ENCODE peak calls at places on chromosomes 16 and 17, in ten cellular contexts. Z is Peyer's patch; E is spleen; H is upper lobe of right lung; C is K562; W is lung; J is naive thymus-derived CD4-positive, alpha-beta T cell; F is H7; T is astrocyte of the cerebellum; Q is PC-3. O is an unnamed sample.

GRCh38 chr17:339193-340061 is 13.2 kb downstream of the RPH3AL start:
- DNase-seq in Z (peak; percentile 44), E (peak; percentile 65), H (peak; percentile 71), C (no peak), W (no peak), J (no peak), F (peak; percentile 70), T (no peak), Q (no peak), O (no peak)

GRCh38 chr17:80219013-80219776 is 938 bp downstream of the SGSH start:
- DNase-seq in Z (peak; percentile 95), E (peak; percentile 94), H (peak; percentile 89), C (peak; percentile 75), W (peak; percentile 86), J (peak; percentile 83), F (peak; percentile 69), T (peak; percentile 80), Q (peak; percentile 90), O (peak; percentile 81)

GRCh38 chr17:33375086-33375485 is 82.0 kb upstream of the ASIC2 start:
- DNase-seq in Z (no peak), E (no peak), H (no peak), C (no peak), W (no peak), J (no peak), F (no peak), T (no peak), Q (no peak), O (no peak)

GRCh38 chr16:62035115-62036092 is 834 bp downstream of the CDH8 start:
- DNase-seq in Z (no peak), E (peak; percentile 50), H (no peak), C (no peak), W (no peak), J (no peak), F (peak; percentile 71), T (no peak), Q (no peak), O (no peak)

GRCh38 chr16:12611006-12611477 is 192.6 kb downstream of the CPPED1 start:
- DNase-seq in Z (no peak), E (no peak), H (no peak), C (no peak), W (no peak), J (no peak), F (no peak), T (no peak), Q (no peak), O (no peak)

GRCh38 chr17:4500188-4500565 is 1.5 kb downstream of the SPNS2 start:
- DNase-seq in Z (no peak), E (no peak), H (no peak), C (no peak), W (no peak), J (no peak), F (no peak), T (no peak), Q (no peak), O (no peak)

GRCh38 chr16:83967838-83968482 is at the start of gene NECAB2:
- DNase-seq in Z (no peak), E (peak; percentile 88), H (no peak), C (peak; percentile 95), W (no peak), J (no peak), F (peak; percentile 95), T (no peak), Q (peak; percentile 38), O (peak; percentile 29)

GRCh38 chr16:75262104-75262799 is 10.8 kb upstream of the BCAR1 start:
- DNase-seq in Z (peak; percentile 85), E (no peak), H (no peak), C (no peak), W (no peak), J (no peak), F (peak; percentile 71), T (no peak), Q (no peak), O (no peak)

GRCh38 chr17:38663125-38663751 is 11.5 kb downstream of the EPOP start:
- DNase-seq in Z (peak; percentile 72), E (peak; percentile 76), H (peak; percentile 82), C (peak; percentile 74), W (peak; percentile 62), J (no peak), F (peak; percentile 92), T (no peak), Q (peak; percentile 73), O (peak; percentile 73)

GRCh38 chr17:65455972-65456343 is 105.5 kb downstream of the AXIN2 start:
- DNase-seq in Z (no peak), E (no peak), H (no peak), C (no peak), W (peak; percentile 49), J (peak; percentile 48), F (peak; percentile 67), T (no peak), Q (peak; percentile 43), O (peak; percentile 23)

GRCh38 chr17:49674507-49674906 is 3.4 kb downstream of the SPOP start:
- DNase-seq in Z (no peak), E (no peak), H (no peak), C (no peak), W (no peak), J (no peak), F (no peak), T (no peak), Q (no peak), O (no peak)

GRCh38 chr17:40327735-40328385 is 18.9 kb downstream of the RARA start:
- DNase-seq in Z (no peak), E (peak; percentile 81), H (no peak), C (no peak), W (no peak), J (no peak), F (no peak), T (no peak), Q (no peak), O (peak; percentile 84)

GRCh38 chr16:88437367-88437964 is 15.6 kb upstream of the ZFPM1 start:
- DNase-seq in Z (peak; percentile 76), E (peak; percentile 90), H (peak; percentile 83), C (peak; percentile 84), W (peak; percentile 58), J (peak; percentile 66), F (no peak), T (no peak), Q (peak; percentile 68), O (no peak)

GRCh38 chr16:11472410-11472809 is 114.3 kb downstream of the LITAF start:
- DNase-seq in Z (no peak), E (no peak), H (peak; percentile 11), C (no peak), W (no peak), J (no peak), F (no peak), T (no peak), Q (no peak), O (no peak)

GRCh38 chr16:11471548-11471947 is 115.2 kb downstream of the LITAF start:
- DNase-seq in Z (no peak), E (no peak), H (peak; percentile 54), C (no peak), W (no peak), J (no peak), F (no peak), T (no peak), Q (no peak), O (no peak)

GRCh38 chr16:11472851-11473250 is 113.9 kb downstream of the LITAF start:
- DNase-seq in Z (no peak), E (no peak), H (peak; percentile 62), C (no peak), W (no peak), J (no peak), F (no peak), T (no peak), Q (no peak), O (no peak)

GRCh38 chr16:11473728-11474127 is 113.0 kb downstream of the LITAF start:
- DNase-seq in Z (no peak), E (no peak), H (peak; percentile 22), C (no peak), W (no peak), J (no peak), F (no peak), T (no peak), Q (no peak), O (no peak)

GRCh38 chr16:11470676-11471415 is 115.9 kb downstream of the LITAF start:
- DNase-seq in Z (no peak), E (no peak), H (peak; percentile 51), C (no peak), W (no peak), J (no peak), F (no peak), T (no peak), Q (no peak), O (peak; percentile 85)
- H3K4me3 ChIP-seq in Z (no peak overlapping the region), E (no peak overlapping the region), H (no peak overlapping the region), C (no peak overlapping the region), W (no peak overlapping the region), J (no peak overlapping the region), F (no peak overlapping the region), T (no peak overlapping the region), Q (no peak overlapping the region), O (no peak overlapping the region)

GRCh38 chr17:41863074-41863843 is 2.0 kb downstream of the KLHL11 start:
- DNase-seq in Z (no peak), E (no peak), H (no peak), C (no peak), W (no peak), J (peak; percentile 10), F (peak; percentile 60), T (no peak), Q (no peak), O (no peak)
- H3K4me3 ChIP-seq in Z (peak overlapping the region; percentile 88), E (no peak overlapping the region), H (peak overlapping the region; percentile 96), C (peak overlapping the region; percentile 96), W (peak overlapping the region; percentile 13), J (peak overlapping the region; percentile 89), F (no peak overlapping the region), T (peak overlapping the region; percentile 90), Q (peak overlapping the region; percentile 84), O (peak overlapping the region; percentile 83)

GRCh38 chr16:10878328-10878643 is 1.3 kb downstream of the CIITA start:
- DNase-seq in Z (no peak), E (no peak), H (no peak), C (no peak), W (no peak), J (no peak), F (peak; percentile 62), T (no peak), Q (no peak), O (no peak)
- H3K4me3 ChIP-seq in Z (peak overlapping the region; percentile 50), E (peak overlapping the region; percentile 73), H (peak overlapping the region; percentile 66), C (no peak overlapping the region), W (peak overlapping the region; percentile 57), J (peak overlapping the region; percentile 47), F (no peak overlapping the region), T (peak overlapping the region; percentile 48), Q (peak overlapping the region; percentile 66), O (peak overlapping the region; percentile 39)

GRCh38 chr17:69477204-69477899 is 62.9 kb downstream of the MAP2K6 start:
- DNase-seq in Z (no peak), E (no peak), H (no peak), C (no peak), W (no peak), J (no peak), F (no peak), T (no peak), Q (no peak), O (no peak)

GRCh38 chr17:69474171-69474831 is 59.8 kb downstream of the MAP2K6 start:
- DNase-seq in Z (no peak), E (no peak), H (no peak), C (no peak), W (no peak), J (no peak), F (no peak), T (no peak), Q (no peak), O (peak; percentile 22)

GRCh38 chr17:69471406-69471805 is 56.9 kb downstream of the MAP2K6 start:
- DNase-seq in Z (no peak), E (no peak), H (no peak), C (no peak), W (no peak), J (no peak), F (no peak), T (no peak), Q (no peak), O (no peak)

GRCh38 chr17:69470702-69471101 is 56.2 kb downstream of the MAP2K6 start:
- DNase-seq in Z (no peak), E (no peak), H (no peak), C (no peak), W (no peak), J (no peak), F (no peak), T (no peak), Q (no peak), O (no peak)

GRCh38 chr17:69473801-69474170 is 59.3 kb downstream of the MAP2K6 start:
- DNase-seq in Z (no peak), E (no peak), H (no peak), C (no peak), W (no peak), J (no peak), F (no peak), T (no peak), Q (peak; percentile 18), O (peak; percentile 38)
- H3K4me3 ChIP-seq in Z (no peak overlapping the region), E (no peak overlapping the region), H (no peak overlapping the region), C (no peak overlapping the region), W (no peak overlapping the region), J (no peak overlapping the region), F (no peak overlapping the region), T (no peak overlapping the region), Q (no peak overlapping the region), O (no peak overlapping the region)

O was measured in MG63.